ENCODE peak calls at places on chromosomes 16 and 17, in ten cellular contexts. V, H, D, U, E, J, L, W, N and K are unnamed samples.

GRCh38 chr16:1188781-1189189 is 35.9 kb downstream of the CACNA1H start:
- DNase-seq in V (no peak), H (peak; percentile 82), D (peak; percentile 19), U (peak; percentile 50), E (peak; percentile 46), J (peak; percentile 4), L (peak; percentile 30), W (peak; percentile 66), N (peak; percentile 78), K (peak; percentile 89)

GRCh38 chr17:50244771-50245170 is 29.5 kb upstream of the TMEM92 start:
- DNase-seq in V (no peak), H (peak; percentile 4), D (no peak), U (no peak), E (no peak), J (no peak), L (no peak), W (no peak), N (no peak), K (no peak)

GRCh38 chr16:72425571-72426341 is 253.8 kb upstream of the PMFBP1 start:
- DNase-seq in V (no peak), H (no peak), D (no peak), U (no peak), E (no peak), J (no peak), L (peak; percentile 78), W (no peak), N (no peak), K (no peak)

GRCh38 chr16:64362193-64362592 is 759.7 kb downstream of the CDH11 start:
- DNase-seq in V (no peak), H (no peak), D (peak; percentile 8), U (no peak), E (no peak), J (peak; percentile 48), L (peak; percentile 59), W (no peak), N (no peak), K (no peak)

GRCh38 chr17:75764711-75765421 is at the start of gene GALK1:
- DNase-seq in V (peak; percentile 81), H (peak; percentile 89), D (peak; percentile 76), U (peak; percentile 76), E (peak; percentile 74), J (peak; percentile 60), L (peak; percentile 64), W (peak; percentile 81), N (peak; percentile 79), K (peak; percentile 80)

GRCh38 chr16:15033309-15033707 is 22.6 kb downstream of the NTAN1 start:
- DNase-seq in V (no peak), H (peak; percentile 55), D (no peak), U (no peak), E (peak; percentile 40), J (no peak), L (no peak), W (no peak), N (no peak), K (no peak)

GRCh38 chr16:57699481-57699880 is 4.9 kb downstream of the DRC7 start:
- DNase-seq in V (no peak), H (no peak), D (no peak), U (no peak), E (no peak), J (no peak), L (no peak), W (no peak), N (no peak), K (no peak)

GRCh38 chr16:51355871-51356270 is 204.8 kb upstream of the SALL1 start:
- DNase-seq in V (no peak), H (no peak), D (no peak), U (no peak), E (no peak), J (no peak), L (no peak), W (no peak), N (no peak), K (no peak)

GRCh38 chr16:30053376-30054015 is 12.1 kb upstream of the ALDOA start:
- DNase-seq in V (no peak), H (no peak), D (peak; percentile 36), U (no peak), E (peak; percentile 78), J (peak; percentile 45), L (peak; percentile 62), W (peak; percentile 29), N (no peak), K (peak; percentile 24)

GRCh38 chr16:87541004-87541881 is 48.4 kb upstream of the ZCCHC14 start:
- DNase-seq in V (no peak), H (peak; percentile 39), D (no peak), U (no peak), E (peak; percentile 73), J (peak; percentile 42), L (peak; percentile 78), W (no peak), N (no peak), K (no peak)

GRCh38 chr16:53323924-53324323 is 110.3 kb upstream of the RBL2 start:
- DNase-seq in V (no peak), H (no peak), D (no peak), U (no peak), E (no peak), J (no peak), L (no peak), W (no peak), N (no peak), K (no peak)

GRCh38 chr17:7789131-7789530 is 44.9 kb upstream of the KDM6B start:
- DNase-seq in V (no peak), H (no peak), D (no peak), U (no peak), E (no peak), J (no peak), L (no peak), W (no peak), N (no peak), K (no peak)

GRCh38 chr16:25523183-25523582 is 168.6 kb upstream of the HS3ST4 start:
- DNase-seq in V (no peak), H (no peak), D (no peak), U (no peak), E (no peak), J (no peak), L (no peak), W (no peak), N (peak; percentile 10), K (no peak)

GRCh38 chr17:72614871-72615626 is 477.4 kb downstream of the SLC39A11 start:
- DNase-seq in V (peak; percentile 81), H (peak; percentile 90), D (peak; percentile 94), U (no peak), E (peak; percentile 49), J (no peak), L (peak; percentile 84), W (peak; percentile 87), N (peak; percentile 57), K (peak; percentile 50)

GRCh38 chr17:74964246-74964761 is 8.3 kb downstream of the HID1 start:
- DNase-seq in V (no peak), H (no peak), D (no peak), U (no peak), E (no peak), J (no peak), L (no peak), W (no peak), N (no peak), K (no peak)

GRCh38 chr17:77440571-77440981 is 299.8 kb downstream of the SEC14L1 start:
- DNase-seq in V (no peak), H (no peak), D (no peak), U (no peak), E (no peak), J (no peak), L (no peak), W (no peak), N (no peak), K (no peak)

GRCh38 chr17:5680766-5681165 is 96.5 kb upstream of the NLRP1 start:
- DNase-seq in V (no peak), H (no peak), D (no peak), U (no peak), E (no peak), J (no peak), L (no peak), W (no peak), N (peak; percentile 67), K (no peak)

GRCh38 chr16:10039220-10040096 is 142.8 kb downstream of the GRIN2A start:
- DNase-seq in V (peak; percentile 8), H (peak; percentile 35), D (no peak), U (no peak), E (no peak), J (no peak), L (peak; percentile 37), W (peak; percentile 5), N (peak; percentile 75), K (peak; percentile 60)
- TF ChIP-seq CTCF in V (no peak), H (peak; percentile 31), D (peak; percentile 17), U (no peak), E (no peak), J (no peak), L (no peak), W (no peak), N (peak; percentile 70), K (peak; percentile 31)

DNA sequence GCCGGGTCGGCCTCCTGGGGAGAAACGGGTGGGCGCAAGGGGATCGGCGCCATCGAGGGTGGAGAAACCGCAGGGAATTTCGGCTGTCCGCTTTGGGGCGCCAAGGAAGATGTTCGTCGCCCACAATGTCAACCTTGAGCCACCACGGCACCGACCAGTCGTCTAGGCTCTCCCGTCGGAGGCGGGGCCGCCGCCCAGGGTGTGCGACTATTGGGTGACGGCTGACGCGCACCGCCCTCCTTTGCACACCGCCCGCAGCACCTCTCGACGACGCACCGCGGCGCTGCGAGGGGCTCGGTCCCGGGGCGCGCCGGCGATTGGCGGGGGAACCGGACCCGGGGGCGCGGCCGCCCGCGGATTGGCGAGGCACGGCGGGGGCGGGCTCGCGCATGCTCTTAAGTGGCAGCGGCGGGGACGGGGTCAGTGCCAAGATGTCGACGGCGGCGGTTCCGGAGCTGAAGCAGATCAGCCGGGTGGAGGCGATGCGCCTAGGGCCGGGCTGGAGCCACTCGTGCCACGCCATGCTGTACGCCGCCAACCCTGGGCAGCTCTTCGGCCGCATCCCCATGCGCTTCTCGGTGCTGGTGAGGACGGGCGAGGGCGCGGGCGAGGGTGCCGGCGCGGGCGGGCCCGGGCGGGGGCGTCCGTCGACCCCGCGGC is at the start of gene NUDT16L1:
- DNase-seq in V (peak; percentile 97), H (peak; percentile 98), D (peak; percentile 96), U (peak; percentile 97), E (peak; percentile 96), J (peak; percentile 96), L (peak; percentile 92), W (peak; percentile 97), N (peak; percentile 98), K (peak; percentile 96)
- TF ChIP-seq CTCF in V (no peak), H (peak; percentile 21), D (peak; percentile 19), U (peak; percentile 20), E (no peak), J (no peak), L (no peak), W (no peak), N (no peak), K (no peak)

DNA sequence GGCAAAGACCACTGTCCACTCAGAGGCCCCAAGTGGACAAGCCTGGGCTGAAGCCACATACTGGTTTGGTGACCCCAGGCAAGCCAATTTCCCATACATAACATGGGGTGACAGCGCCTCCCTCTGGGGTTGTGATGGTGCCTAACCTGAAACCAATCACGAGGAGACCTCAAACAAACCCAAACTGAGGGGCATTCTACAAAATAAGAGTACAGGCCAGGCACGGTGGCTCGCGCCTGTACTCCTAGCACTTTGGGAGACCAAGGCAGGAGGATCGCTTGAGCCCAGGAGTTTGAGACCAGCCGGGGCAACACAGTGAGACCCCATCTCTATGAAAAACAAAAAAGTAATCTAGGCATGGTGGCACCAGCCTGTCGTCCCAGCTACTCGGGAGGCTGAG is 3.6 kb downstream of the P2RX5 start:
- DNase-seq in V (no peak), H (no peak), D (no peak), U (no peak), E (no peak), J (no peak), L (no peak), W (no peak), N (peak; percentile 65), K (no peak)
- TF ChIP-seq CTCF in V (no peak), H (no peak), D (peak; percentile 25), U (no peak), E (no peak), J (no peak), L (peak; percentile 3), W (no peak), N (peak; percentile 76), K (no peak)

GRCh38 chr17:42676424-42677011 is at the start of gene PLEKHH3:
- DNase-seq in V (no peak), H (no peak), D (peak; percentile 45), U (no peak), E (no peak), J (no peak), L (peak; percentile 35), W (no peak), N (peak; percentile 66), K (no peak)
- TF ChIP-seq CTCF in V (no peak), H (peak; percentile 9), D (peak; percentile 12), U (no peak), E (peak; percentile 20), J (no peak), L (peak; percentile 17), W (peak; percentile 15), N (no peak), K (no peak)